ENCODE peak calls at places on chromosome 5, in six cellular contexts. One of them, this sample, is unnamed.

GRCh38 chr5:107799306-107799705 is 128.6 kb upstream of the EFNA5 start:
- DNase-seq in stimulated activated CD8-positive, alpha-beta memory T cell treated with anti-CD3 and anti-CD28 coated beads, Interleukin-2, amount 100 ng/mL, for 48 hours: no peak
- DNase-seq in SW480: no peak
- DNase-seq in hippocampal formation: no peak
- DNase-seq in fibroblast of gingiva: no peak
- DNase-seq in NCI-H345: no peak
- DNase-seq in this sample: no peak

GRCh38 chr5:174409070-174409469 is 315.3 kb upstream of the MSX2 start:
- DNase-seq in stimulated activated CD8-positive, alpha-beta memory T cell treated with anti-CD3 and anti-CD28 coated beads, Interleukin-2, amount 100 ng/mL, for 48 hours: no peak
- DNase-seq in SW480: no peak
- DNase-seq in hippocampal formation: no peak
- DNase-seq in fibroblast of gingiva: no peak
- DNase-seq in NCI-H345: no peak
- DNase-seq in this sample: no peak

GRCh38 chr5:137751869-137752491 is 2.2 kb downstream of the HNRNPA0 start:
- DNase-seq in stimulated activated CD8-positive, alpha-beta memory T cell treated with anti-CD3 and anti-CD28 coated beads, Interleukin-2, amount 100 ng/mL, for 48 hours: no peak
- DNase-seq in SW480: peak
- DNase-seq in hippocampal formation: peak
- DNase-seq in fibroblast of gingiva: peak
- DNase-seq in NCI-H345: peak
- DNase-seq in this sample: peak

GRCh38 chr5:79774171-79774854 is 84.7 kb downstream of the CMYA5 start:
- DNase-seq in stimulated activated CD8-positive, alpha-beta memory T cell treated with anti-CD3 and anti-CD28 coated beads, Interleukin-2, amount 100 ng/mL, for 48 hours: no peak
- DNase-seq in SW480: peak
- DNase-seq in hippocampal formation: no peak
- DNase-seq in fibroblast of gingiva: no peak
- DNase-seq in NCI-H345: no peak
- DNase-seq in this sample: peak

GRCh38 chr5:124645396-124645795 is 101.0 kb downstream of the ZNF608 start:
- DNase-seq in stimulated activated CD8-positive, alpha-beta memory T cell treated with anti-CD3 and anti-CD28 coated beads, Interleukin-2, amount 100 ng/mL, for 48 hours: no peak
- DNase-seq in SW480: no peak
- DNase-seq in hippocampal formation: no peak
- DNase-seq in fibroblast of gingiva: no peak
- DNase-seq in NCI-H345: no peak
- DNase-seq in this sample: no peak

GRCh38 chr5:142872795-142873194 is 102.6 kb downstream of the ARHGAP26 start:
- DNase-seq in stimulated activated CD8-positive, alpha-beta memory T cell treated with anti-CD3 and anti-CD28 coated beads, Interleukin-2, amount 100 ng/mL, for 48 hours: no peak
- DNase-seq in SW480: peak
- DNase-seq in hippocampal formation: no peak
- DNase-seq in fibroblast of gingiva: no peak
- DNase-seq in NCI-H345: no peak
- DNase-seq in this sample: no peak

GRCh38 chr5:126865299-126865698 is 88.4 kb downstream of the LMNB1 start:
- DNase-seq in stimulated activated CD8-positive, alpha-beta memory T cell treated with anti-CD3 and anti-CD28 coated beads, Interleukin-2, amount 100 ng/mL, for 48 hours: no peak
- DNase-seq in SW480: no peak
- DNase-seq in hippocampal formation: peak
- DNase-seq in fibroblast of gingiva: peak
- DNase-seq in NCI-H345: no peak
- DNase-seq in this sample: no peak

GRCh38 chr5:162567644-162568043 is 500.1 kb downstream of the GABRG2 start:
- DNase-seq in stimulated activated CD8-positive, alpha-beta memory T cell treated with anti-CD3 and anti-CD28 coated beads, Interleukin-2, amount 100 ng/mL, for 48 hours: no peak
- DNase-seq in SW480: no peak
- DNase-seq in hippocampal formation: no peak
- DNase-seq in fibroblast of gingiva: no peak
- DNase-seq in NCI-H345: no peak
- DNase-seq in this sample: no peak

GRCh38 chr5:166505086-166505485 is 1786.4 kb upstream of the WWC1 start:
- DNase-seq in stimulated activated CD8-positive, alpha-beta memory T cell treated with anti-CD3 and anti-CD28 coated beads, Interleukin-2, amount 100 ng/mL, for 48 hours: no peak
- DNase-seq in SW480: no peak
- DNase-seq in hippocampal formation: no peak
- DNase-seq in fibroblast of gingiva: no peak
- DNase-seq in NCI-H345: peak
- DNase-seq in this sample: no peak

GRCh38 chr5:170491479-170491878 is 12.3 kb upstream of the KCNIP1 start:
- DNase-seq in stimulated activated CD8-positive, alpha-beta memory T cell treated with anti-CD3 and anti-CD28 coated beads, Interleukin-2, amount 100 ng/mL, for 48 hours: no peak
- DNase-seq in SW480: peak
- DNase-seq in hippocampal formation: no peak
- DNase-seq in fibroblast of gingiva: peak
- DNase-seq in NCI-H345: no peak
- DNase-seq in this sample: no peak